ENCODE peak calls at places on chromosomes 13 and 19, in eight cellular contexts. S, Q, T, N, K, W, C and Z are unnamed samples.

GRCh38 chr13:83810136-83810535 is 72.1 kb downstream of the SLITRK1 start:
- DNase-seq in S (no peak), N (no peak), C (no peak), T (no peak), W (no peak), K (no peak), Q (no peak), Z (no peak)

GRCh38 chr19:50933640-50934039 is 19.2 kb downstream of the KLK5 start:
- DNase-seq in W (peak; percentile 60), Q (no peak), T (no peak), N (no peak), S (no peak), C (peak; percentile 35), K (no peak), Z (no peak)

GRCh38 chr13:77213644-77214043 is 113.2 kb downstream of the MYCBP2 start:
- DNase-seq in T (no peak), Q (no peak), K (no peak), C (peak; percentile 38), W (no peak), S (no peak), N (no peak), Z (no peak)

GRCh38 chr13:99572921-99573320 is 71.6 kb downstream of the TM9SF2 start:
- DNase-seq in C (peak; percentile 55), W (no peak), T (no peak), N (peak; percentile 57), S (no peak), Q (no peak), K (no peak), Z (no peak)

GRCh38 chr13:112943309-112944125 is 25.5 kb upstream of the MCF2L start:
- DNase-seq in W (no peak), C (peak; percentile 35), N (no peak), Q (peak; percentile 74), S (no peak), K (no peak), T (peak; percentile 65), Z (peak; percentile 54)

GRCh38 chr13:32164622-32165268 is 133.2 kb downstream of the FRY start:
- DNase-seq in S (peak; percentile 69), K (no peak), N (no peak), T (peak; percentile 46), C (peak; percentile 84), Q (no peak), W (peak; percentile 81), Z (peak; percentile 35)

GRCh38 chr19:48543121-48543710 is 8.8 kb upstream of the SULT2B1 start:
- DNase-seq in K (no peak), C (peak; percentile 54), T (no peak), N (no peak), S (no peak), Q (peak; percentile 62), W (peak; percentile 80), Z (no peak)

GRCh38 chr13:23876265-23876664 is 12.9 kb downstream of the MIPEP start:
- DNase-seq in S (no peak), C (peak; percentile 29), N (no peak), W (peak; percentile 16), Q (no peak), T (no peak), K (no peak), Z (no peak)

GRCh38 chr13:94305463-94305862 is 174.0 kb downstream of the DCT start:
- DNase-seq in T (no peak), Q (no peak), N (peak; percentile 40), S (peak; percentile 52), W (peak; percentile 90), K (no peak), C (peak; percentile 85), Z (no peak)

GRCh38 chr13:93505104-93505952 is 278.7 kb downstream of the GPC6 start:
- DNase-seq in K (no peak), W (no peak), N (no peak), S (no peak), Q (no peak), T (no peak), C (peak; percentile 73), Z (no peak)

GRCh38 chr13:96460571-96460970 is 370.7 kb downstream of the HS6ST3 start:
- DNase-seq in S (no peak), Q (no peak), K (no peak), W (peak; percentile 58), C (peak; percentile 0), T (no peak), N (no peak), Z (no peak)

GRCh38 chr13:95155093-95155492 is 146.2 kb downstream of the ABCC4 start:
- DNase-seq in Q (no peak), S (no peak), N (no peak), C (no peak), K (no peak), T (no peak), W (no peak), Z (no peak)

GRCh38 chr13:28503182-28503980 is 8.5 kb upstream of the FLT1 start:
- DNase-seq in K (no peak), C (no peak), S (no peak), W (no peak), N (no peak), Q (no peak), T (no peak), Z (no peak)

GRCh38 chr19:15093001-15093400 is 11.0 kb downstream of the OR1I1 start:
- DNase-seq in N (no peak), K (no peak), W (no peak), Q (no peak), S (no peak), C (no peak), T (no peak), Z (no peak)

GRCh38 chr19:56141416-56141992 is 417 bp downstream of the ZNF444 start:
- DNase-seq in C (no peak), S (no peak), N (no peak), K (peak; percentile 37), Q (no peak), W (no peak), T (no peak), Z (peak; percentile 19)

GRCh38 chr13:110338441-110339101 is 31.5 kb downstream of the COL4A2 start:
- DNase-seq in Q (no peak), K (no peak), C (peak; percentile 91), W (no peak), N (no peak), T (no peak), S (no peak), Z (no peak)

GRCh38 chr13:37806666-37807065 is 62.9 kb downstream of the TRPC4 start:
- DNase-seq in Q (no peak), K (no peak), S (no peak), T (no peak), C (no peak), N (no peak), W (peak; percentile 2), Z (no peak)
- TF ChIP-seq CTCF in Q (no peak), K (no peak), S (no peak), T (no peak), C (no peak), N (no peak), W (no peak), Z (no peak)

DNA sequence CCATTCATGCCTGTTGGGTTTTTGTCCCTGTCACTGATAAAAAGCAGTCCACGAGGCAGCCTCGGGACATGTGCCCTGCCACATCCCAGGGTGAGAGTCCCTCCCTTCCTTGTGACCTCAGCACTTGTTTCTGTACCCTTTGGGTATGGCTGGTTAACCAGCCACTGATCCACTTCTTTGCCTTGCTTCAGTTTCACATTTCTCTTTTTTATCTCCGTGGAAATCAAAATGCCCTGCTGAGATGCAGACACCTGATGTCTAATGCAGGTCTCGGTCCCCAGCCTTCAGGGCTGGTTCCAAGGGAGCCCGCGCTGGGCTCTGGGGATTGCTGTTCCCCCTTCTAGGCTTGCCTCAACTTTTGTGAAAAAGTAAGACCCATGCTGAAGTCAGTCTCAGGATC is 107.5 kb downstream of the ZNF536 start:
- DNase-seq in Q (no peak), C (no peak), S (no peak), N (no peak), W (no peak), T (no peak), K (no peak), Z (no peak)
- TF ChIP-seq CTCF in Q (no peak), C (no peak), S (no peak), N (no peak), W (no peak), T (no peak), K (no peak), Z (no peak)

DNA sequence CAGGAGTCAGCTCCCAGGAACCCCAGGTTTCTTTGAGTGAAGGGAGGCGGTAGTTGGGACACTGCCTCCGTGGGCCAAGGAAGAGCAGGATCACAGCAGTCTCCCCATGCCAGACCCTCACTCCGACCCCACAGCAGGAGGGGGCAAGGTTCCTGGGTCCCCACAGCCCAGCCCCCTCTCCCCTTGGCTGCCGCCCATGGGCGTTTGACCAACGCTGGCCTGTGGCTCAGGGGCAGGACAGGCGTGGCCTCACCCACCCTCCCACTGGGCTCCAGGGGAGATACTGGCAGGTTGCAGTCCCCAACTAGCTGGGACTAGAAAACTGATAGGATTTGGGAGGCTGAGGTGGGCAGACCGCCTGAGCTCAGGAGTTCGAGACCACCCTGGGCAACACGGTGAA is 9.2 kb downstream of the COPE start:
- DNase-seq in S (no peak), Q (no peak), C (no peak), W (no peak), N (no peak), T (no peak), K (no peak), Z (no peak)
- TF ChIP-seq CTCF in S (no peak), Q (no peak), C (no peak), W (no peak), N (no peak), T (no peak), K (no peak), Z (no peak)

DNA sequence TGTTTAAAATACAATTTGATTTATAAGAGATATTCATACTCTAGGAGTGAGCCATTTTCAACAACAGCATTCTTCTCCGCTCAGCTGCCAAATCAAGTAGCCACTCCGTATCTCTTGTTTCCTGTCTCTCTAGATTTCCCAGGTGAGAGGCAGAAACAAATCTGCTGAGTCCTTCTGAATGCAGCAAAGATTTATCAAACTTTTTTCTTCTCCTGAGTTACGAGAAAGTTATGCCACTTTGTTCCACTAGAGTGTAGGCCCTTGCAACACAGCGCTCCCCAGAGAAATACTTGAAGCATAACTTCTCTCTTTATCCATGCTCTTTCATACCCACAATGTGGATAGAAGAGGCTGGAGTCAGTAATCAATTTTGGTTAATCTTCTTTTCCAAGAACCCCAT is 1960.8 kb downstream of the OLFM4 start:
- DNase-seq in N (no peak), Q (no peak), S (no peak), T (no peak), W (no peak), K (no peak), C (no peak), Z (no peak)
- TF ChIP-seq CTCF in N (no peak), Q (no peak), S (no peak), T (no peak), W (no peak), K (no peak), C (no peak), Z (no peak)